ENCODE peak calls at places on chromosome 19, in eight cellular contexts. O is aorta, U is B cell, M is HEK293T, G is K562, S is mucosa of gallbladder, P is omental fat pad, N is neural progenitor cell. J is an unnamed sample.

GRCh38 chr19:29806098-29806866 is 5.5 kb upstream of the CCNE1 start:
- DNase-seq in O (peak), U (no peak), M (peak), G (peak), S (no peak), P (no peak), N (peak), J (no peak)

GRCh38 chr19:6718111-6718740 is 2.2 kb downstream of the C3 start:
- DNase-seq in O (no peak), U (no peak), M (no peak), G (peak), S (no peak), P (no peak), N (no peak), J (no peak)

GRCh38 chr19:18844806-18845329 is 13.1 kb downstream of the UPF1 start:
- DNase-seq in O (no peak), U (no peak), M (no peak), G (no peak), S (no peak), P (no peak), N (no peak), J (no peak)

GRCh38 chr19:35739275-35740107 is 2.8 kb downstream of the IGFLR1 start:
- DNase-seq in O (peak), U (no peak), M (no peak), G (no peak), S (no peak), P (no peak), N (no peak), J (no peak)

GRCh38 chr19:45885556-45886426 is at the start of gene IRF2BP1:
- DNase-seq in O (peak), U (peak), M (peak), G (peak), S (peak), P (peak), N (peak), J (peak)

GRCh38 chr19:38499532-38499931 is 66.0 kb downstream of the RYR1 start:
- DNase-seq in O (no peak), U (no peak), M (no peak), G (no peak), S (no peak), P (no peak), N (no peak), J (no peak)

GRCh38 chr19:54477650-54478049 is 4.6 kb upstream of the CDC42EP5 start:
- DNase-seq in O (no peak), U (no peak), M (no peak), G (peak), S (no peak), P (no peak), N (no peak), J (no peak)

GRCh38 chr19:43572172-43572588 is 3.1 kb downstream of the XRCC1 start:
- DNase-seq in O (no peak), U (no peak), M (no peak), G (no peak), S (no peak), P (no peak), N (no peak), J (no peak)

GRCh38 chr19:1068111-1069001 is 1.4 kb downstream of the ARHGAP45 start:
- DNase-seq in O (peak), U (peak), M (no peak), G (no peak), S (no peak), P (no peak), N (no peak), J (no peak)

GRCh38 chr19:5997371-5997770 is 19.4 kb upstream of the RANBP3 start:
- DNase-seq in O (no peak), U (no peak), M (no peak), G (no peak), S (no peak), P (no peak), N (peak), J (no peak)

J was measured in NCI-H446.